ENCODE peak calls at places on chromosomes 11 and 22, in five cellular contexts. P is heart right ventricle; Y is tibial nerve; B is spleen; D is CD4-positive, alpha-beta T cell. E is an unnamed sample.
A peak's percentile ranks its signal among the peaks of the same experiment; 100 is the strongest.

GRCh38 chr22:49025791-49026475 is 801.7 kb downstream of the BRD1 start:
- DNase-seq in P (no peak), Y (no peak), B (peak; percentile 48), D (no peak), E (no peak)

GRCh38 chr22:44201556-44202129 is 20.9 kb downstream of the PARVG start:
- DNase-seq in P (peak; percentile 33), Y (no peak), B (no peak), D (no peak), E (no peak)

GRCh38 chr11:20002312-20003216 is 157.7 kb downstream of the DBX1 start:
- DNase-seq in P (no peak), Y (no peak), B (no peak), D (no peak), E (no peak)

GRCh38 chr11:63598556-63598955 is 15.7 kb downstream of the PLAAT3 start:
- DNase-seq in P (no peak), Y (no peak), B (no peak), D (no peak), E (no peak)

GRCh38 chr11:43516316-43516820 is 157.6 kb downstream of the TTC17 start:
- DNase-seq in P (no peak), Y (no peak), B (no peak), D (no peak), E (no peak)

GRCh38 chr11:28169816-28170215 is 61.6 kb downstream of the METTL15 start:
- DNase-seq in P (no peak), Y (no peak), B (no peak), D (no peak), E (no peak)

GRCh38 chr11:124872280-124872679 is 7.0 kb downstream of the ROBO3 start:
- DNase-seq in P (no peak), Y (no peak), B (no peak), D (no peak), E (no peak)

GRCh38 chr11:61347916-61348461 is 13.7 kb downstream of the CYB561A3 start:
- DNase-seq in P (no peak), Y (no peak), B (peak; percentile 84), D (no peak), E (no peak)

GRCh38 chr11:62558669-62559068 is 12.1 kb upstream of the AHNAK start:
- DNase-seq in P (no peak), Y (no peak), B (peak; percentile 71), D (no peak), E (no peak)

GRCh38 chr11:2989551-2989950 is 2.6 kb downstream of the NAP1L4 start:
- DNase-seq in P (no peak), Y (no peak), B (no peak), D (no peak), E (no peak)

GRCh38 chr11:2988361-2988762 is 3.8 kb downstream of the NAP1L4 start:
- DNase-seq in P (no peak), Y (no peak), B (no peak), D (no peak), E (no peak)

GRCh38 chr11:2988996-2989395 is 3.1 kb downstream of the NAP1L4 start:
- DNase-seq in P (no peak), Y (no peak), B (no peak), D (no peak), E (no peak)

GRCh38 chr11:2990617-2991476 is 1.3 kb downstream of the NAP1L4 start:
- DNase-seq in P (no peak), Y (no peak), B (no peak), D (no peak), E (peak; percentile 62)

DNA sequence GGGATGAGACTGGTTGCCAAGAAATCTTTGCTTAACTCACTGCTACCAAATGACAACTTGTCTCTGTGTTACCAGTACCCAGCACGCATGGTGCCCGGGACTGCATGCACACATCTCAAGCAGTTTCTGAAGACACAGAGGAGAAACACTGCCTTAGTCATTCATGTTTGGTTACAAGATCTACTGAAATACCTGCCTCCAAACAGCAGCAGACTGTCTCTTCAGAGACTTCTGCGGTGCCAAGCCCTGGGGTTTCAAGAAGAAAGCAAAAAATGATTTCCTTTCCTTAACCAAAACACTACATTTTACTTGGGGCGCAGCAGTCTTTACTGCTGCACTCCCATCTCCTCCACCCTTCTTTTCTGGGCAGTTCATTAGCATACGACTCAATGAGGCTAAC is 4.2 kb downstream of the NAP1L4 start:
- DNase-seq in P (no peak), Y (no peak), B (no peak), D (peak; percentile 60), E (peak; percentile 29)
- H3K27ac ChIP-seq in P (peak overlapping the region; percentile 96), Y (no peak overlapping the region), B (peak overlapping the region; percentile 98), D (peak overlapping the region; percentile 75), E (peak overlapping the region; percentile 74)

GRCh38 chr11:4560462-4560861 is 15.5 kb downstream of the OR52M1 start:
- DNase-seq in P (no peak), Y (no peak), B (no peak), D (no peak), E (no peak)
- H3K27ac ChIP-seq in P (no peak overlapping the region), Y (no peak overlapping the region), B (no peak overlapping the region), D (no peak overlapping the region), E (no peak overlapping the region)

GRCh38 chr11:12433571-12434061 is 56.2 kb downstream of the PARVA start:
- DNase-seq in P (no peak), Y (no peak), B (no peak), D (no peak), E (no peak)

GRCh38 chr11:12430912-12431311 is 53.5 kb downstream of the PARVA start:
- DNase-seq in P (peak; percentile 61), Y (peak; percentile 63), B (no peak), D (no peak), E (no peak)

GRCh38 chr11:12429155-12429554 is 51.8 kb downstream of the PARVA start:
- DNase-seq in P (no peak), Y (no peak), B (no peak), D (no peak), E (no peak)

GRCh38 chr11:12432507-12432906 is 55.1 kb downstream of the PARVA start:
- DNase-seq in P (no peak), Y (no peak), B (no peak), D (no peak), E (no peak)

GRCh38 chr11:12430351-12430750 is 53.0 kb downstream of the PARVA start:
- DNase-seq in P (no peak), Y (no peak), B (no peak), D (no peak), E (no peak)
- H3K27ac ChIP-seq in P (peak overlapping the region; percentile 78), Y (peak overlapping the region; percentile 47), B (no peak overlapping the region), D (no peak overlapping the region), E (no peak overlapping the region)

GRCh38 chr11:122197055-122197987 is 81.3 kb upstream of the BLID start:
- DNase-seq in P (peak; percentile 20), Y (no peak), B (no peak), D (no peak), E (no peak)

GRCh38 chr11:122195790-122196189 is 79.8 kb upstream of the BLID start:
- DNase-seq in P (no peak), Y (no peak), B (no peak), D (no peak), E (no peak)

GRCh38 chr11:122189259-122189658 is 73.2 kb upstream of the BLID start:
- DNase-seq in P (no peak), Y (no peak), B (no peak), D (no peak), E (no peak)

GRCh38 chr11:122192634-122193245 is 76.7 kb upstream of the BLID start:
- DNase-seq in P (no peak), Y (no peak), B (no peak), D (no peak), E (no peak)

GRCh38 chr11:122193457-122193856 is 77.4 kb upstream of the BLID start:
- DNase-seq in P (no peak), Y (no peak), B (no peak), D (no peak), E (no peak)
- H3K27ac ChIP-seq in P (peak overlapping the region; percentile 43), Y (no peak overlapping the region), B (no peak overlapping the region), D (no peak overlapping the region), E (no peak overlapping the region)

DNA sequence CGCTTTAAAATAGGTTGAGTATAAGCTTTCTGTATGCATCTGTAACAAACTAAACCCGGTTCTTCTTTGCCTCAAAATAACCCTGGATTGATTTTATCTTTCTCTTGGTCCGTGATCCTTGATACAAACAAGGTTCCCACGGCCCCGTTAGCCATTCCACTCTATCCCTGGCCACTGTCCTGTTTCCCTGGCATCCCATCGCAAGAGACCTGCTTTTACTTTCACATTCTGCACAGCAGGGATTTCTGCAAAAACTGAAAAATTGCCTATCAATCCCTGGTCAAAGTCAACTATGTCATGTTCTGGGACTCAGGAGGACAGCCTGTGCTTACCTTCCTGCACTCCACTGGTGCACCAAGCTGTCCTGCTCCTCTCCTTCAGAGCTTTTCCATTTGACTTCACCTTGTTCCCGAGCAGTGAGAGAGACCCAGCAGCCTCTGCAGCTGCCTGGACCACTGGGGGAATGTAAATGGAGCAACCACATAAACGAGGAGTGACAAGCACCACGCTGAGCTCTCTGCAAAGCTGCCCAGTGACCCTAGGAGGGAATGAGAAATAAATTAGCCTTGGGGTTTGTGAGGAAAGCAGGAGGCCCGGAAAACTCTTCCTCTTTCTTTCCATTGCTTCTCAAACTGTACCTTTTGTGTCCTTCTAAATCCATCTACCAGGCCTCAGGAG is 175.9 kb downstream of the NTM start:
- DNase-seq in P (no peak), Y (no peak), B (no peak), D (no peak), E (no peak)
- H3K27ac ChIP-seq in P (no peak overlapping the region), Y (no peak overlapping the region), B (no peak overlapping the region), D (no peak overlapping the region), E (no peak overlapping the region)

DNA sequence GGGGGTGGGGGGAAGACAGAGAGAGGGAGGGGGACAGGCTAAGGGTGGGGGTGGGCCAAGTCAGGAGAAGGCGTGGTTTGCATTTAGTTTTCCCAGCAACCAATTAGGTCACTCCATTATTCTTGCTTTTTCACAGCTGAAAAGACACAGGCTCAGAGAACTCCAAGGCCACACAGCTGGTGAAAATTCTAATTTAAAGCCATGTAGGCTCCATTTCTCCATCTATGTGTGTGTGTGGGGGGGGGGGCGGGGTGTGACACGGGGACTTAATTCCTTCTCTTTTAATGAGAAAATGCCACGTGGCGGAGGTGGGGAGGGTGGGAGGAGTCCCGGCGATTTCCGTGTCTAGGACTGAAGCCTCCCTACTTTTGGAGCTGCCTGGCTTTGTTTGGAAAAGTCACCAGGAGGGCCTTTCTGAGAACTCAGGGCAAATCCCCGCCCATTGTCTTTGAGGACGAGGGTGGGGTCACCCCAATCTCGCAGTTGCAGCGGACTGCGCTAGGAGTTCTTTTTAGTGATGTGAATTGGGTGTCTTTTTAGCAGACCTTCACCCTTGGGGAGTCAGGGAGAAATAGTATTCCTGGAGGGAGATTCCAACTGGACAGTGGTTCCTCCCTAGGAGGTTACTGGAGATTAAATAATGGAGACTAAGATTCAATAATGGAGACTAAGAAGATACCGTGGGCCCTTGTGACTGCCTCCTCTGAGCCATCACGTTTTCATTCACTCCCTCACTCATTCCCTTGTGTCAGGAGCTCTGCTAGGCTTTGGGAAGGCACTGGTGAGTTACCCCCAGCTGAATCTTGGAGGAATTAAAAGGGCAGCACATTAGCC is 36.4 kb upstream of the PTPRJ start:
- DNase-seq in P (no peak), Y (no peak), B (no peak), D (no peak), E (no peak)
- H3K27ac ChIP-seq in P (no peak overlapping the region), Y (no peak overlapping the region), B (no peak overlapping the region), D (no peak overlapping the region), E (no peak overlapping the region)